ENCODE peak calls at places on chromosomes 5 and 9, in five cellular contexts. S is kidney epithelial cell, W is foreskin fibroblast, Q is AG09309, O is GM23338. V is an unnamed sample.

GRCh38 chr9:128162215-128163026 is 2.4 kb downstream of the BBLN start:
- DNase-seq in W (peak), O (no peak), Q (no peak), S (no peak), V (no peak)

GRCh38 chr5:34009610-34010009 is 1.8 kb upstream of the AMACR start:
- DNase-seq in S (no peak), W (no peak), Q (no peak), O (no peak), V (no peak)

GRCh38 chr5:65462139-65462705 is 19.5 kb downstream of the ADAMTS6 start:
- DNase-seq in Q (no peak), W (no peak), O (no peak), S (no peak), V (no peak)

GRCh38 chr5:114789773-114790402 is 379.8 kb downstream of the TRIM36 start:
- DNase-seq in O (peak), Q (no peak), W (no peak), S (peak), V (no peak)

GRCh38 chr5:124395287-124395686 is 351.2 kb downstream of the ZNF608 start:
- DNase-seq in S (no peak), Q (no peak), O (peak), W (no peak), V (peak)

GRCh38 chr5:133552925-133553525 is 59.3 kb downstream of the FSTL4 start:
- DNase-seq in O (peak), Q (no peak), S (no peak), W (peak), V (no peak)

GRCh38 chr9:83444110-83444509 is 94.1 kb downstream of the FRMD3 start:
- DNase-seq in W (no peak), S (no peak), Q (peak), O (no peak), V (peak)

GRCh38 chr9:21047315-21047714 is 15.9 kb upstream of the HACD4 start:
- DNase-seq in W (no peak), Q (no peak), S (no peak), O (no peak), V (no peak)

GRCh38 chr9:127539982-127540663 is 72.0 kb upstream of the STXBP1 start:
- DNase-seq in S (no peak), Q (no peak), O (no peak), W (no peak), V (no peak)

GRCh38 chr9:116189683-116190082 is 36.1 kb downstream of the PAPPA start:
- DNase-seq in Q (no peak), W (no peak), S (no peak), O (no peak), V (no peak)

GRCh38 chr5:435156-435790 is 7.7 kb upstream of the EXOC3 start:
- DNase-seq in O (no peak), Q (no peak), W (no peak), S (no peak), V (no peak)

GRCh38 chr9:95726756-95727155 is 148.7 kb upstream of the ERCC6L2 start:
- DNase-seq in O (peak), W (peak), Q (peak), S (peak), V (no peak)

GRCh38 chr9:78620764-78621163 is 323.8 kb downstream of the PSAT1 start:
- DNase-seq in S (no peak), W (peak), Q (peak), O (no peak), V (no peak)

GRCh38 chr9:75108571-75108970 is 20.3 kb downstream of the OSTF1 start:
- DNase-seq in Q (no peak), O (no peak), W (peak), S (no peak), V (no peak)

GRCh38 chr5:76626738-76627137 is 3.5 kb upstream of the F2RL2 start:
- DNase-seq in S (no peak), O (no peak), W (no peak), Q (no peak), V (no peak)

GRCh38 chr9:128251701-128252100 is 24.1 kb downstream of the GOLGA2 start:
- DNase-seq in Q (no peak), O (no peak), W (peak), S (no peak), V (no peak)

GRCh38 chr9:29830815-29831214 is 2257.5 kb upstream of the C9orf72 start:
- DNase-seq in S (peak), Q (no peak), W (no peak), O (peak), V (peak)

GRCh38 chr9:107174441-107174840 is 108.6 kb upstream of the RAD23B start:
- DNase-seq in O (no peak), Q (no peak), W (no peak), S (no peak), V (no peak)

GRCh38 chr9:127741831-127742434 is 6.8 kb upstream of the TOR2A start:
- DNase-seq in Q (no peak), O (peak), W (peak), S (peak), V (peak)

GRCh38 chr5:142837274-142837673 is 67.1 kb downstream of the ARHGAP26 start:
- DNase-seq in Q (no peak), W (no peak), O (no peak), S (no peak), V (no peak)

GRCh38 chr9:36100532-36100931 is 36.0 kb upstream of the GLIPR2 start:
- DNase-seq in Q (no peak), W (peak), O (peak), S (no peak), V (no peak)

GRCh38 chr9:85212209-85212608 is 529.5 kb downstream of the AGTPBP1 start:
- DNase-seq in W (peak), Q (no peak), O (no peak), S (peak), V (peak)

GRCh38 chr9:100269656-100270055 is 83.1 kb downstream of the TEX10 start:
- DNase-seq in W (no peak), S (no peak), Q (no peak), O (no peak), V (no peak)

GRCh38 chr5:81817980-81818379 is 67.1 kb upstream of the SSBP2 start:
- DNase-seq in S (no peak), Q (no peak), O (no peak), W (no peak), V (no peak)

GRCh38 chr5:142014911-142015584 is 2.2 kb upstream of the GNPDA1 start:
- DNase-seq in O (peak), S (peak), W (peak), Q (peak), V (no peak)

GRCh38 chr5:10913846-10914245 is 152.8 kb upstream of the DAP start:
- DNase-seq in O (no peak), Q (peak), W (peak), S (peak), V (peak)

GRCh38 chr9:113150670-113151591 is at the start of gene SLC31A2:
- DNase-seq in S (peak), Q (peak), O (peak), W (peak), V (peak)

GRCh38 chr9:130630506-130631330 is 33.7 kb upstream of the PRDM12 start:
- DNase-seq in O (no peak), S (no peak), Q (no peak), W (no peak), V (no peak)

GRCh38 chr5:157564149-157564711 is 11.3 kb downstream of the ADAM19 start:
- DNase-seq in Q (no peak), W (no peak), S (no peak), O (no peak), V (no peak)

GRCh38 chr5:143143973-143144372 is 259.5 kb downstream of the NR3C1 start:
- DNase-seq in Q (no peak), S (no peak), O (no peak), W (no peak), V (no peak)

GRCh38 chr9:7166074-7166473 is 408.3 kb downstream of the KDM4C start:
- DNase-seq in W (no peak), S (no peak), O (no peak), Q (no peak), V (no peak)

GRCh38 chr5:112687306-112687705 is 50.4 kb upstream of the APC start:
- DNase-seq in S (no peak), Q (no peak), O (peak), W (no peak), V (no peak)

GRCh38 chr5:581266-581665 is 30.9 kb upstream of the CEP72 start:
- DNase-seq in S (no peak), O (no peak), Q (no peak), W (no peak), V (no peak)

GRCh38 chr9:128034821-128035764 is 32.0 kb downstream of the NAIF1 start:
- DNase-seq in Q (peak), S (peak), W (peak), O (peak), V (peak)

GRCh38 chr9:14383296-14383695 is 69.4 kb upstream of the NFIB start:
- DNase-seq in W (peak), O (no peak), S (no peak), Q (no peak), V (peak)

GRCh38 chr5:165244407-165244806 is 1739.0 kb downstream of the MAT2B start:
- DNase-seq in Q (no peak), W (no peak), S (no peak), O (no peak), V (no peak)

GRCh38 chr9:76810377-76810957 is 46.2 kb downstream of the PCA3 start:
- DNase-seq in S (peak), Q (peak), O (peak), W (peak), V (no peak)

GRCh38 chr5:147080391-147080790 is 154.4 kb upstream of the STK32A start:
- DNase-seq in S (no peak), W (no peak), Q (no peak), O (no peak), V (no peak)

GRCh38 chr9:111178361-111179043 is 140.2 kb upstream of the LPAR1 start:
- DNase-seq in O (no peak), S (peak), W (peak), Q (peak), V (no peak)

DNA sequence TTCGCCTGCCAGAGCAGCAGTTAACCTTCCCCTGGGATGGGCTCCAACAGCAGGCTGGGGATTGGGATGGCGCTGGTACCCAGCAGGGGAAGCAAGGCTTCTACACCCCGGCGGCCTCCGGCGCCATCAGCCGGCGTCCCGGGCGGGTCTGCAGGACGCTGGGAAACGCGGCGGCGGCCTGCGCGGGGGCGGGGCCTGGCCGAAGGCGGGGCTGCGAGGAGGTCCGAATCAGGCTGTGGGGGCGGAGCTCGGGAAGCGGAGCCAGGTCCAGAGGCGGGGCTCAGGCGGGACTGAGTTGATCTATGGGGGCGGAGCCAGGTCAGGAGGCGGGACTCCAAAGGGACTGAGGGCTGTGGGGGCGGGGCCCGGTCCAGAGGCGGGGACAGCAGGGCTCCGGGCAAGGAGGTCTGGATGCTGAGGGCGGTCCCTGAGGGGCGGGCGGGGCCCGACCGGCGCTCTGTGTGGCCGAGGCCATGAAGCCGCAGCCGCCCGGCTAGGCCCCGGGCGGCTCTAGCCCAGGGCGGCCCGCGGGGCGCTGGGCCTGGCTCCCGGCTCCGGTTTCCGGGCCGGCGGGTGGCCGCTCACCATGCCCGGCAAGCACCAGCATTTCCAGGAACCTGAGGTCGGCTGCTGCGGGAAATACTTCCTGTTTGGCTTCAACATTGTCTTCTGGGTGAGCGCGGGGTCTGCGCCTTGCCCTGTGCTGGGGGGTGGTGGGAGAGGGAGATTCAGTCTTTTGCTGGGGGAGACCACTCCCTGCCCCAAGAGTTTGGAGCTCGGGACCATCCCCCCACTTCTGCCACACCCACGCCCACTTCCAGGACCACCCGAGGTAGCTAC is at the start of gene TSPAN17:
- DNase-seq in O (peak), W (peak), Q (peak), S (peak), V (peak)
- TF ChIP-seq CTCF in O (peak), W (peak), Q (peak), S (no peak), V (no peak)

DNA sequence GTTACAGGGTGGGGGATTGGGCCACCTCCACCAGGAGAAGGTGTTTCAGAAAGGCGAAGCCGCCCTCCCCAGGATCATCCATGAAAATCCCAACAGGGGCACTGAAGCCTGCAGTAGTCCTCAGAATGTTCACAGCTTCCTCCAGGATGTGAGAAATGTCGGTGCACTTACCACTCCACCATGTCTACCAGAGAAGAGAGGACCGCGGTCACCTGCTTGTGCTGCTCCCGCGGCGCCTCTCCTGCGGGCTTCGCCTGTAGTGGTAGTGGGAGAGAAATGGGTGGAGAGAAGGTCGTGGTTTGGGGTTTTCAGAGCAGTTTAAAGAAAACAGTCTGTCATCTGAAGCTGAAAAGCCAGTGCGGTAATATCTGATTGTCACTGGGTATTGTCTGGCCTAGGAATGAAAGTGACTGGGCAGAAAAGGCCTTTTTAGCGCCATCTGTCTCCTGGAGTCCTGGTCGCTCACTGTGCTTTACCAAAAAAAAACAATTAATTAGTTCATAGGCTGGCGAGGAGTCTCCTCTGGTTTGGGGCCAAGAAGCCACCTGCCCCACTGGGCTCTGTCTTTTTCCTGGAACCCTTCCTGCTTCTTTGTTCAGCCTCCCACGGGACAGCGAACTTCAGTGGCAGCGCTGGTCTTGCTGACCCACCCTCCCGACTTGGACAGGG is 23.0 kb upstream of the PPP1R26 start:
- DNase-seq in S (no peak), O (no peak), Q (no peak), W (no peak), V (no peak)
- H3K4me3 ChIP-seq in S (no peak), O (no peak), Q (no peak), W (no peak), V (no peak)

DNA sequence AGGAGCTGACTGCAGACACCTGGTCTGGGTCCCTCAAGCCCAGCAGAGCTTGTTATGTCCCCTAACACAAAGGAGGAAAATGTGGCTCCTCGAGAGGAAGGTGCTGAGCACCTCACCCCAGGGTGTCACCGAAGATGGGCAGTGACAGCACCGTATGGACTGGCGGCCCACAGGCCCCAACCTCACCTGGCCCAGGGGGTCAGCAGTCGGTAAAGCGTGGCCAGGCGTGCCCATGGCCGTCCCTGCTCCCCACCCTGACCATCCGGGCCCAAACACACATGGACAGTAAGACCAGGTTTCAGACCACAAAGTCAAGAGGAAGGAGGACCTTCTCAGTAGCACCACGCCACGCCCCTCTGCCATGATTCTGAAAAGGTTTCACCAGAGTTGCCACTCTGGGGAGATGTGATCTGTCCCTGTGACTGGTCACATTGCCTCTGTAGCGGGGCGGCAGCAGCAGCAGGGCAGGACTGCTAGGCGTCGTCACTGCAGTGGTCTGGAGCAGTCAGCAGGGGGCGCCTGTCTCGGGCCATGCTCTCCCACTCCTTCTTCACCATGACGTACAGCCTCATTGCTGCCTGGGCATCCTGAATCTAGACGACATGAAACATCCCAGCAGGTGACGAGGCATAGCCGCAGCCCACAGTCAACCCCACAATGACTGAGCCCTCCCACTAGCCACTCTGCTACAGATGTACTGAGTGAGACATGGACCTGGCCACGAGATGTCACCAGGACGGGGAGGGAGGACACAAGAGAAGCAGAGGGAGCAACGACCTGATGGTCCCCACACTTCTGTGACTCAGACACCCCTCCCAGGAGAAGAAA is 11.1 kb downstream of the REXO4 start:
- DNase-seq in W (peak), Q (no peak), S (no peak), O (peak), V (no peak)
- TF ChIP-seq CTCF in W (peak), Q (peak), S (peak), O (peak), V (peak)

DNA sequence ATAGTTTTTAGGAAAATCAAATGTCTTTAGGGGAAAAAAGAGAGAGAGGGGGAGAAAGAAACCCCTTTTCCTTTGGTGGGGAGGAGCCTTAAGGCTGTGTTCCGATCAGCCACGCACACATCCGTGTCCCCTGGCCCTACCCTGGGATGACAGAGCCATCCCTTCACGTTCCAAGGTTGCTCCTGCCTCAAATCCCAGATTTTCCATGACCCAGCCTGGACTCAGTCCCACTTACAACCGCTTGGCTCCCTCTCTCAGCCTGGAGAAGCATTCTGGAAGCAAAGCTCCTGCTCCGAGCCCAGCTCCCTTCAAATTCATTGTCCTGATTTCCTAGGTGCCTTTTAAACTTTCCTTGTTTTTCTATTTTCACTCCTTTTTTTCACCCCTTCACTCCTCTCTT is 78.5 kb downstream of the COL27A1 start:
- DNase-seq in O (no peak), S (no peak), Q (no peak), W (no peak), V (no peak)
- H3K4me3 ChIP-seq in O (no peak), S (no peak), Q (no peak), W (no peak), V (no peak)

DNA sequence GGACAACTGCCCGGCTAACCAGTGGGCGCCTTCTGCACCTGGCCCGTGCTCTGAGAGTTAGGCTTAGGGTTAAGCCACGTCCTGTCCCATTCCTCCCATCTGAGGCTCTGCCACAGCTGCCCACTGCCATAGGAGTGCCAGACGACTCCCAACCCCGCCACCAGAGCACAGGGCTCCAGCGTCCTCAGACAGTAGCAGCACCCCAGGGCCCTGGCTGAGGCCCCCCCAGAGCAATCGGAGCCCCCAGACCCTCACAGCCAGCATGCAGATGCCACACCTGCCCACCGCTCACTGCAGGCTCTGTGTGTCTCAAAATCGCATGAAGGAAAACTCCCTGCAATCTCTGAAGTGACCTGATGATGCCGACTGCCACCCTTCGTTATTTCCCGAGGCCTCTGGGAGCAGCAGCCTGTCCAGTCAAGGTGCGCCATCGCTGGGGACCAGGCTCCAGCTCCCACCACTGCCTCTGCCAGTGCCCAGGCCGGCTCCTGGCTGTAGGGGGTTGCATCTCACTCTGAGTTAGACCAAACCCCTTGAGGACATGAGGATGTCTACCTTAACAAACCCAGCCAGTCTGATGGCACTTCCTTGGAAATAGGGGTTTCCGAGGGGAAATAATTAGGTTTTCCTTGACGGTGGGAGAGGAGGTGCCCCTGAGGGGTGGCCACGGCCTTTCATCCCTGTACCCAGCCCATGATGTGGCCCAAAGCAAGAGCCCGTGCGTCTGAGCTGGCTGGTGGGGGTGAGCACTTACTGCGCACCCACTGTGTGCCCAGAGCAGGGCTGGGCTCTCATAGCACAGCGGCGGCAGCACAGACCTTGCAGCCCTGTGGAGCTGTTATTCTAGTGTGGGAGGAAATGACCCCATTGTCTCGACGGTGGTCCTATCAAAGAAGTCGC is 58.0 kb upstream of the RNF130 start:
- DNase-seq in O (no peak), S (no peak), W (no peak), Q (no peak), V (no peak)
- TF ChIP-seq CTCF in O (no peak), S (no peak), W (no peak), Q (no peak), V (no peak)

GRCh38 chr5:1851290-1851934 is 31.3 kb downstream of the IRX4 start:
- DNase-seq in O (peak), S (no peak), W (no peak), Q (no peak), V (no peak)
- H3K4me3 ChIP-seq in O (peak), S (no peak), W (no peak), Q (no peak), V (no peak)

V was measured in retinal pigment epithelial cell.